ENCODE peak calls at places on chromosomes 7 and 10, in five cellular contexts. L is left ventricle myocardium inferior, G is dorsolateral prefrontal cortex, N is thyroid gland, J is neural crest cell. B is an unnamed sample.
A peak's percentile ranks its signal among the peaks of the same experiment; 100 is the strongest.

GRCh38 chr10:45197816-45198595 is 117.4 kb downstream of the OR13A1 start:
- DNase-seq in L (no peak), G (no peak), J (no peak), N (no peak), B (no peak)

GRCh38 chr7:135170223-135170997 is at the start of gene CYREN:
- DNase-seq in G (peak; percentile 92), J (peak; percentile 83), L (peak; percentile 96), N (peak; percentile 94), B (peak; percentile 95)

GRCh38 chr7:70571403-70571911 is 560.5 kb upstream of the GALNT17 start:
- DNase-seq in G (no peak), N (no peak), J (no peak), L (no peak), B (no peak)

GRCh38 chr7:4665661-4666060 is 16.4 kb upstream of the FOXK1 start:
- DNase-seq in G (no peak), J (no peak), N (no peak), L (no peak), B (no peak)

GRCh38 chr10:110643670-110644597 is at the start of gene RBM20:
- DNase-seq in J (peak; percentile 29), N (peak; percentile 58), G (no peak), L (peak; percentile 70), B (peak; percentile 23)

GRCh38 chr7:150421831-150422230 is 28.6 kb upstream of the GIMAP8 start:
- DNase-seq in L (no peak), G (no peak), J (no peak), N (no peak), B (no peak)

GRCh38 chr7:38040831-38041230 is 120.4 kb downstream of the EPDR1 start:
- DNase-seq in N (no peak), L (no peak), J (no peak), G (no peak), B (no peak)

GRCh38 chr10:4081691-4082111 is 296.7 kb upstream of the KLF6 start:
- DNase-seq in L (peak; percentile 43), N (no peak), J (no peak), G (no peak), B (no peak)

GRCh38 chr10:11088709-11089108 is 71.0 kb downstream of the CELF2 start:
- DNase-seq in G (peak; percentile 79), L (no peak), J (no peak), N (no peak), B (no peak)

GRCh38 chr7:117074378-117074777 is 121.1 kb downstream of the ST7 start:
- DNase-seq in N (no peak), J (no peak), G (no peak), L (no peak), B (no peak)

GRCh38 chr7:126881315-126881714 is 371.4 kb downstream of the GRM8 start:
- DNase-seq in L (no peak), J (no peak), G (no peak), N (no peak), B (no peak)

GRCh38 chr7:111083423-111083822 is 7.5 kb upstream of the LRRN3 start:
- DNase-seq in N (no peak), J (no peak), G (no peak), L (no peak), B (no peak)

GRCh38 chr7:43117025-43117424 is 4.6 kb downstream of the HECW1 start:
- DNase-seq in L (no peak), G (no peak), N (no peak), J (no peak), B (no peak)

GRCh38 chr10:43202657-43203490 is 64.0 kb downstream of the RASGEF1A start:
- DNase-seq in J (no peak), N (peak; percentile 35), L (peak; percentile 38), G (no peak), B (peak; percentile 22)

GRCh38 chr10:103153302-103153759 is 39.7 kb downstream of the NT5C2 start:
- DNase-seq in G (no peak), J (no peak), N (peak; percentile 84), L (no peak), B (no peak)

GRCh38 chr10:72503241-72503640 is 122.6 kb downstream of the MICU1 start:
- DNase-seq in N (no peak), G (no peak), L (no peak), J (no peak), B (peak; percentile 82)

GRCh38 chr7:122833888-122834570 is 52.2 kb downstream of the CADPS2 start:
- DNase-seq in N (no peak), L (no peak), G (no peak), J (no peak), B (no peak)

GRCh38 chr10:80659284-80659683 is 121.6 kb downstream of the SH2D4B start:
- DNase-seq in L (no peak), G (no peak), N (peak; percentile 10), J (no peak), B (no peak)

GRCh38 chr7:12633589-12633988 is 53.8 kb upstream of the ARL4A start:
- DNase-seq in L (no peak), J (no peak), G (no peak), N (no peak), B (no peak)

GRCh38 chr10:62813453-62813852 is 2.7 kb downstream of the EGR2 start:
- DNase-seq in N (no peak), J (no peak), L (no peak), G (no peak), B (no peak)

GRCh38 chr10:132526676-132527075 is 10.9 kb upstream of the INPP5A start:
- DNase-seq in J (no peak), L (peak; percentile 3), N (peak; percentile 1), G (peak; percentile 29), B (no peak)

GRCh38 chr7:461453-462172 is 58.0 kb downstream of the PDGFA start:
- DNase-seq in L (no peak), G (no peak), N (no peak), J (no peak), B (peak; percentile 57)

GRCh38 chr10:91799580-91799975 is 1.4 kb downstream of the TNKS2 start:
- DNase-seq in N (no peak), L (no peak), G (no peak), J (no peak), B (no peak)

GRCh38 chr10:119523916-119524719 is 18.4 kb downstream of the RGS10 start:
- DNase-seq in G (no peak), L (no peak), N (no peak), J (no peak), B (no peak)

GRCh38 chr10:50576245-50576815 is 47.4 kb downstream of the SGMS1 start:
- DNase-seq in L (no peak), G (peak; percentile 52), N (peak; percentile 20), J (no peak), B (peak; percentile 48)

GRCh38 chr10:29619273-29619672 is 15.5 kb downstream of the SVIL start:
- DNase-seq in J (no peak), L (no peak), N (no peak), G (no peak), B (no peak)

GRCh38 chr10:95233377-95234034 is 39.5 kb downstream of the ACSM6 start:
- DNase-seq in N (no peak), L (no peak), J (no peak), G (no peak), B (no peak)

GRCh38 chr10:75663947-75664664 is 232.7 kb downstream of the LRMDA start:
- DNase-seq in L (no peak), G (no peak), N (peak; percentile 27), J (no peak), B (no peak)

GRCh38 chr7:25384820-25385560 is 156.7 kb upstream of the NPVF start:
- DNase-seq in J (no peak), N (peak; percentile 51), L (no peak), G (no peak), B (no peak)

GRCh38 chr7:159027091-159027802 is 117.4 kb downstream of the VIPR2 start:
- DNase-seq in G (no peak), N (no peak), J (no peak), L (no peak), B (no peak)
- TF ChIP-seq CTCF in G (no peak), N (no peak), J (no peak), L (peak; percentile 14), B (no peak)

DNA sequence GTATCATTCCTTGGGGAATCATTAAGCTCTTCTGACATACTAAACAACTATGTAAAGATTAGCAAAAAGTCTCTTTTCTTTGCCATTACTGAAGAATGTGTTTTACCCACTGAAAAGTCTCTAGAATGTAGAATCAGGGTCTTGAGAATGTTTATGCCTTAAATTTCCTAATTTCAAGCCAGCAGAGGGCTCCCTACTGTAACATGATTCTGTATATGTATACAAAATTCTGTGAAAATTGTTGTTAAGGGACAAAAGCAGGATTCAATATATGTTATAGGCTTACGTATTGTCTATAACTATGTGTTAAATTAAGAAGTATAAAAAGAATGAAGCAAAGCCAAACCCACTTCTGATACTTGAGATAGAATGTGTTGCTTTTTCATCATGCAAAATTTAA is 296.9 kb upstream of the DGKB start:
- DNase-seq in G (no peak), J (no peak), N (no peak), L (no peak), B (no peak)
- TF ChIP-seq CTCF in G (peak; percentile 22), J (peak; percentile 53), N (no peak), L (peak; percentile 24), B (no peak)

DNA sequence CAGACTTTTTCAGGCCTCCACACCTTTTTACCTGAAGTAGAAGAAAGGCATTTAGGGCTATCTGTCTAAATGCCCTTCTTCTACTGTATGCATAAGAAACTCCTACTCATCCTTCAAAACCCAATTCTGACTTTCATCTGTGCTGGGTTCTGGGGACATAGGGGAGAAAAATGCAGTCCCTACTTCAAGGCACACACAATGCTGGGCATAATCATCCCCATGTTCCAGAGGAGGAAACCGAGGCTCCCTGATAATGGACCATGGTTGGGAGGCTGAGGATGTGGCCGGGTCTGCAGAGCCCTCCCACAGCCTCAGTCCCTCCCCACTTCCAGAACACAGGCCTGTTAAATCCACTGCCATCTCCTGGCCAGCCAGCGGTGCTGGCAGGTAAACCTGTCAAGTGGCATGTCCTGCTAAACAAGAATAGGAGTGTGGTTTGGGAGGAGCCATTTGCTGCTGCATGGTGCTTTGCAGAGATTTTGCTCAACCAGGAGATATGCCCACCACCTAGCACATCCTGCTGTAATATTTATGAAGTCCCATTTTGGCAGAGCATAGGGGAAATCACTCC is 32.0 kb downstream of the GRID1 start:
- DNase-seq in G (no peak), J (no peak), L (no peak), N (peak; percentile 70), B (no peak)
- TF ChIP-seq CTCF in G (no peak), J (no peak), L (no peak), N (no peak), B (no peak)

GRCh38 chr10:102059987-102060386 is 4.0 kb upstream of the ARMH3 start:
- DNase-seq in G (no peak), N (no peak), J (no peak), L (no peak), B (no peak)

GRCh38 chr10:102055647-102056419 is at the start of gene ARMH3:
- DNase-seq in L (peak; percentile 93), G (peak; percentile 95), N (peak; percentile 94), J (peak; percentile 85), B (peak; percentile 94)
- TF ChIP-seq CTCF in L (no peak), G (no peak), N (no peak), J (no peak), B (no peak)

B was measured in adrenal gland.